ENCODE peak calls at places on chromosomes 2 and 18, in six cellular contexts. One of them, this sample, is unnamed.
A peak's percentile ranks its signal among the peaks of the same experiment; 100 is the strongest.

GRCh38 chr2:1728821-1729220 is 15.5 kb downstream of the PXDN start:
- DNase-seq in left lung: peak; percentile 85
- DNase-seq in cardiac muscle cell: peak; percentile 74
- DNase-seq in endothelial cell: no peak
- DNase-seq in mammary epithelial cell: no peak
- DNase-seq in lower leg skin: peak; percentile 82
- DNase-seq in this sample: no peak

GRCh38 chr2:212135739-212136138 is 402.9 kb downstream of the ERBB4 start:
- DNase-seq in left lung: no peak
- DNase-seq in cardiac muscle cell: no peak
- DNase-seq in endothelial cell: no peak
- DNase-seq in mammary epithelial cell: no peak
- DNase-seq in lower leg skin: no peak
- DNase-seq in this sample: no peak

GRCh38 chr2:112803691-112804521 is 19.6 kb upstream of the IL1A start:
- DNase-seq in left lung: no peak
- DNase-seq in cardiac muscle cell: no peak
- DNase-seq in endothelial cell: no peak
- DNase-seq in mammary epithelial cell: peak; percentile 93
- DNase-seq in lower leg skin: no peak
- DNase-seq in this sample: no peak

GRCh38 chr2:169637620-169638019 is 53.5 kb downstream of the PPIG start:
- DNase-seq in left lung: no peak
- DNase-seq in cardiac muscle cell: no peak
- DNase-seq in endothelial cell: no peak
- DNase-seq in mammary epithelial cell: peak; percentile 11
- DNase-seq in lower leg skin: no peak
- DNase-seq in this sample: no peak

GRCh38 chr2:234135750-234136221 is 85.3 kb downstream of the SPP2 start:
- DNase-seq in left lung: peak; percentile 78
- DNase-seq in cardiac muscle cell: peak; percentile 83
- DNase-seq in endothelial cell: peak; percentile 66
- DNase-seq in mammary epithelial cell: peak; percentile 80
- DNase-seq in lower leg skin: peak; percentile 90
- DNase-seq in this sample: peak; percentile 63

GRCh38 chr2:45715601-45716379 is 64.3 kb downstream of the PRKCE start:
- DNase-seq in left lung: no peak
- DNase-seq in cardiac muscle cell: no peak
- DNase-seq in endothelial cell: no peak
- DNase-seq in mammary epithelial cell: no peak
- DNase-seq in lower leg skin: no peak
- DNase-seq in this sample: no peak

GRCh38 chr18:14920976-14921375 is 173.0 kb downstream of the ANKRD30B start:
- DNase-seq in left lung: no peak
- DNase-seq in cardiac muscle cell: no peak
- DNase-seq in endothelial cell: no peak
- DNase-seq in mammary epithelial cell: no peak
- DNase-seq in lower leg skin: no peak
- DNase-seq in this sample: no peak

GRCh38 chr2:156457523-156458228 is 21.5 kb downstream of the GPD2 start:
- DNase-seq in left lung: no peak
- DNase-seq in cardiac muscle cell: peak; percentile 28
- DNase-seq in endothelial cell: no peak
- DNase-seq in mammary epithelial cell: no peak
- DNase-seq in lower leg skin: no peak
- DNase-seq in this sample: no peak

GRCh38 chr18:61554117-61554776 is 221.0 kb downstream of the CDH20 start:
- DNase-seq in left lung: peak; percentile 79
- DNase-seq in cardiac muscle cell: no peak
- DNase-seq in endothelial cell: no peak
- DNase-seq in mammary epithelial cell: no peak
- DNase-seq in lower leg skin: no peak
- DNase-seq in this sample: no peak

GRCh38 chr2:239092571-239093294 is 244.8 kb downstream of the TWIST2 start:
- DNase-seq in left lung: no peak
- DNase-seq in cardiac muscle cell: no peak
- DNase-seq in endothelial cell: no peak
- DNase-seq in mammary epithelial cell: no peak
- DNase-seq in lower leg skin: no peak
- DNase-seq in this sample: no peak

GRCh38 chr2:31383471-31384153 is 30.9 kb downstream of the XDH start:
- DNase-seq in left lung: no peak
- DNase-seq in cardiac muscle cell: no peak
- DNase-seq in endothelial cell: no peak
- DNase-seq in mammary epithelial cell: peak; percentile 66
- DNase-seq in lower leg skin: peak; percentile 66
- DNase-seq in this sample: no peak

GRCh38 chr2:192437653-192438052 is 242.9 kb upstream of the TMEFF2 start:
- DNase-seq in left lung: no peak
- DNase-seq in cardiac muscle cell: no peak
- DNase-seq in endothelial cell: no peak
- DNase-seq in mammary epithelial cell: no peak
- DNase-seq in lower leg skin: no peak
- DNase-seq in this sample: no peak

GRCh38 chr2:237723613-237724012 is 75.0 kb upstream of the RBM44 start:
- DNase-seq in left lung: no peak
- DNase-seq in cardiac muscle cell: no peak
- DNase-seq in endothelial cell: no peak
- DNase-seq in mammary epithelial cell: peak; percentile 59
- DNase-seq in lower leg skin: peak; percentile 79
- DNase-seq in this sample: peak; percentile 43
- TF ChIP-seq CTCF in left lung: no peak
- TF ChIP-seq CTCF in cardiac muscle cell: no peak
- TF ChIP-seq CTCF in endothelial cell: no peak
- TF ChIP-seq CTCF in mammary epithelial cell: no peak
- TF ChIP-seq CTCF in lower leg skin: no peak
- TF ChIP-seq CTCF in this sample: no peak

DNA sequence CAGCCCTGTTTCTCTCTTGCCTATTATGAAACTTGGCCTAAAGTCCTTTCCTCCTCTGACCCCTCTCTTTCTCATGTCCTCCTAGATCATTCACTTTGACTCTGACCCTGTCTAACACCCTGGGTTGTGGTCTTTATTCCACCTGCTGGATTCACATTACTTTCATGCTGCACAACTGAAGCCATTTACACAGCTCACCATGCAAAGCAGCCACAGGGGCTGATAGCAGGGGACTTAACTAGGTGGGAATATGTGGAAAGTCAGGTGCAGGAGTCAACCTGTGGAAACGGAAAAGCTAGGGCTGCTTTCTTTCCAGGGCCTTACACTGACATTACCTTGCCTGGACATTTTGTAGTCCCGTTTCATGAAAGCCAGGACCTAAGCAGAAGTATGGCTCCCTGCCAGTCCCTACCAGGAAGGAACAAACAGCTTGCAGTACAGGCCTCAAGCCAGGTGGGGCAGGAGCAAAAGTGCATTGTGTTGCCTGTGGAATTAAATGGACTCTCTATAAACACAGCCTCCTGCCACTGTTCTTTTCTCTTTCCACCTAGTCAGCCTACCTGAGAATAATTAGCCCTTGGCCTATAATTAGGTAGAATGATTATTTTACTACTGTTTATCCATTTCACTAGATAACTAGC is 11.8 kb downstream of the MAPRE3 start:
- DNase-seq in left lung: no peak
- DNase-seq in cardiac muscle cell: peak; percentile 64
- DNase-seq in endothelial cell: peak; percentile 51
- DNase-seq in mammary epithelial cell: peak; percentile 33
- DNase-seq in lower leg skin: peak; percentile 85
- DNase-seq in this sample: no peak
- TF ChIP-seq CTCF in left lung: peak; percentile 25
- TF ChIP-seq CTCF in cardiac muscle cell: peak; percentile 40
- TF ChIP-seq CTCF in endothelial cell: no peak
- TF ChIP-seq CTCF in mammary epithelial cell: peak; percentile 59
- TF ChIP-seq CTCF in lower leg skin: no peak
- TF ChIP-seq CTCF in this sample: no peak

DNA sequence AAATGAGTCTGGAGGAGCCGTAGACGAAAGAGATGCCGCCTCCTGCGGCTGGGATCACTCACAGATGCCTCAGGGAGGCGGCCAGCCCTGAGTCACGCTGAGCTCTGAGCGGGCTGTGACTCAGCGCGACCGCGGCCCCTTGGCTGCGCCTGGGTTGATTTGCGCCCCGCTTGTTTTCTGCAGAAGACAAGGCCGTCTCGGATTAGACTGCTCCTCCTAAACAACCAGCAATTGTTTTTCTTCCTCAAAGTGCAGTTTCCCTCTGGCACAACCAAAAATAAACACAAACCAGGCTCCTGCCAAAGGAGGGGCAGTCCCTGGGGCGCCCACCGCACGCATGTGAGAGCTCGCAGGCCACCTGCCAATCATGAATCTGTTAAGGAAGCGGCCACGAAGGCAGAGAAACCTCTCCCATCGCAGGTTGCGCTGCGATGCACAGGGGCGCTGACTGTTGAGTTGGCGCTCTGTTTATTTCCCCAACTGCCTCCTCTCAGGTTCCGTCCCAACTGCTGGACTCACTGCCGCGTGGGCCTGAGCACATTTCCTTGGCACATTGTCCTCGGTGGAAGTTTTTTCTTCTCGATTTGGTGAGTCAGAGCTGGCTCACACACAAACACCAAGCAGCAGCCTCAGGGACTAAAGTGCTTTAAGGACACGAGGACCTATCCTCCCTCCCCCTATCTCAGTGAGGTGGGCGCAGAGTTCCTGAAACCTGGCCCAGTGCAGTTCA is 85.2 kb upstream of the NDUFV2 start:
- DNase-seq in left lung: peak; percentile 88
- DNase-seq in cardiac muscle cell: no peak
- DNase-seq in endothelial cell: no peak
- DNase-seq in mammary epithelial cell: peak; percentile 88
- DNase-seq in lower leg skin: peak; percentile 94
- DNase-seq in this sample: no peak
- TF ChIP-seq CTCF in left lung: no peak
- TF ChIP-seq CTCF in cardiac muscle cell: no peak
- TF ChIP-seq CTCF in endothelial cell: no peak
- TF ChIP-seq CTCF in mammary epithelial cell: peak; percentile 9
- TF ChIP-seq CTCF in lower leg skin: no peak
- TF ChIP-seq CTCF in this sample: no peak

GRCh38 chr2:75559633-75560021 is 1.1 kb downstream of the EVA1A start:
- DNase-seq in left lung: no peak
- DNase-seq in cardiac muscle cell: no peak
- DNase-seq in endothelial cell: no peak
- DNase-seq in mammary epithelial cell: no peak
- DNase-seq in lower leg skin: no peak
- DNase-seq in this sample: no peak

GRCh38 chr2:75560768-75561565 is at the start of gene EVA1A:
- DNase-seq in left lung: peak; percentile 87
- DNase-seq in cardiac muscle cell: peak; percentile 57
- DNase-seq in endothelial cell: peak; percentile 65
- DNase-seq in mammary epithelial cell: peak; percentile 70
- DNase-seq in lower leg skin: no peak
- DNase-seq in this sample: no peak

GRCh38 chr2:75558786-75559428 is 1.8 kb downstream of the EVA1A start:
- DNase-seq in left lung: no peak
- DNase-seq in cardiac muscle cell: no peak
- DNase-seq in endothelial cell: no peak
- DNase-seq in mammary epithelial cell: no peak
- DNase-seq in lower leg skin: no peak
- DNase-seq in this sample: no peak

GRCh38 chr2:75561566-75562512 is 1.1 kb upstream of the EVA1A start:
- DNase-seq in left lung: no peak
- DNase-seq in cardiac muscle cell: no peak
- DNase-seq in endothelial cell: no peak
- DNase-seq in mammary epithelial cell: peak; percentile 51
- DNase-seq in lower leg skin: no peak
- DNase-seq in this sample: no peak

GRCh38 chr2:75560022-75560767 is 544 bp downstream of the EVA1A start:
- DNase-seq in left lung: peak; percentile 82
- DNase-seq in cardiac muscle cell: peak; percentile 42
- DNase-seq in endothelial cell: peak; percentile 31
- DNase-seq in mammary epithelial cell: peak; percentile 52
- DNase-seq in lower leg skin: peak; percentile 86
- DNase-seq in this sample: no peak
- TF ChIP-seq CTCF in left lung: no peak
- TF ChIP-seq CTCF in cardiac muscle cell: peak; percentile 58
- TF ChIP-seq CTCF in endothelial cell: no peak
- TF ChIP-seq CTCF in mammary epithelial cell: peak; percentile 47
- TF ChIP-seq CTCF in lower leg skin: no peak
- TF ChIP-seq CTCF in this sample: no peak

GRCh38 chr2:226684563-226684959 is 115.1 kb downstream of the IRS1 start:
- DNase-seq in left lung: no peak
- DNase-seq in cardiac muscle cell: no peak
- DNase-seq in endothelial cell: no peak
- DNase-seq in mammary epithelial cell: no peak
- DNase-seq in lower leg skin: no peak
- DNase-seq in this sample: no peak

GRCh38 chr2:226691265-226691664 is 108.4 kb downstream of the IRS1 start:
- DNase-seq in left lung: no peak
- DNase-seq in cardiac muscle cell: no peak
- DNase-seq in endothelial cell: no peak
- DNase-seq in mammary epithelial cell: no peak
- DNase-seq in lower leg skin: no peak
- DNase-seq in this sample: no peak

GRCh38 chr2:226690471-226691024 is 109.1 kb downstream of the IRS1 start:
- DNase-seq in left lung: no peak
- DNase-seq in cardiac muscle cell: no peak
- DNase-seq in endothelial cell: no peak
- DNase-seq in mammary epithelial cell: no peak
- DNase-seq in lower leg skin: no peak
- DNase-seq in this sample: no peak

GRCh38 chr2:226683926-226684562 is 115.6 kb downstream of the IRS1 start:
- DNase-seq in left lung: no peak
- DNase-seq in cardiac muscle cell: no peak
- DNase-seq in endothelial cell: no peak
- DNase-seq in mammary epithelial cell: no peak
- DNase-seq in lower leg skin: no peak
- DNase-seq in this sample: no peak

DNA sequence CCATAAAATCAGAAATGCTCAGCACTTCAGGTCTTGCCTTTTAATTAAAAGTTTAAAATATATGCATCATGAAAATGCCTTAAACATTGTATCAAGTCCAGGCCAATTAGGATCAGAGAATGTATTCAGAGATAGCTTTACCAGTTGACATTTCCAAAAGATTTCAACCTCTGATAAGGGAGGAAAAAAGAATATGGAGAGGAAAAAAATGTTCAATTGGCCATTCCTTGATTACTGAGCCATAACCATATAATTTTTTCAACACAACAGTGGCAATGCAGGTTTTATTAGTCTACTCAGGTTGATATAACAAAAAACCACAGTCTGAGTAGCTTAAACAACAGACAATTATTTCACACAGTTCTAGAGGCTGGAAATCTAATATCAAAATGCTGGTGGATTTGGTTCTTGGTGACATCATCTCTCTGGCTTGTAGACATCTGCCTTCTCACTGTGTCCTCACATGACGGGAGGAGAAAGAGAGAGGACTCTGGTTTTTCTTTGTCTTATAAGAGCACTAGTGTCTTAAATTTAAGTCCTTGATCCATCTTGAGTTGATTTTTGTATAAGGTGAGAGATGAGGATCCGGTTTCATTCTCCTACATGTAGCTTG is 111.9 kb downstream of the IRS1 start:
- DNase-seq in left lung: no peak
- DNase-seq in cardiac muscle cell: no peak
- DNase-seq in endothelial cell: no peak
- DNase-seq in mammary epithelial cell: peak; percentile 43
- DNase-seq in lower leg skin: no peak
- DNase-seq in this sample: no peak
- TF ChIP-seq CTCF in left lung: no peak
- TF ChIP-seq CTCF in cardiac muscle cell: no peak
- TF ChIP-seq CTCF in endothelial cell: no peak
- TF ChIP-seq CTCF in mammary epithelial cell: no peak
- TF ChIP-seq CTCF in lower leg skin: no peak
- TF ChIP-seq CTCF in this sample: no peak

GRCh38 chr18:26017929-26018328 is 72.5 kb downstream of the SS18 start:
- DNase-seq in left lung: no peak
- DNase-seq in cardiac muscle cell: no peak
- DNase-seq in endothelial cell: no peak
- DNase-seq in mammary epithelial cell: no peak
- DNase-seq in lower leg skin: no peak
- DNase-seq in this sample: no peak
- TF ChIP-seq CTCF in left lung: no peak
- TF ChIP-seq CTCF in cardiac muscle cell: no peak
- TF ChIP-seq CTCF in endothelial cell: no peak
- TF ChIP-seq CTCF in mammary epithelial cell: no peak
- TF ChIP-seq CTCF in lower leg skin: no peak
- TF ChIP-seq CTCF in this sample: peak; percentile 46